ENCODE peak calls at places on chromosomes 12 and 14, in six cellular contexts. One of them, this sample, is unnamed.

GRCh38 chr12:78534311-78534710 is 330.3 kb upstream of the SYT1 start:
- DNase-seq in IMR-90: no peak
- DNase-seq in stomach: no peak
- DNase-seq in adipocyte: peak; percentile 3
- DNase-seq in stimulated activated naive CD8-positive, alpha-beta T cell treated with anti-CD3 and anti-CD28 coated beads, Interleukin-15, Interleukin-2, amounts not matched to agents 100 U/mL and 50 U/mL, for 24 hours: no peak
- DNase-seq in CD8-positive, alpha-beta memory T cell: no peak
- DNase-seq in this sample: no peak

GRCh38 chr12:39402922-39403321 is 40.0 kb downstream of the KIF21A start:
- DNase-seq in stimulated activated naive CD8-positive, alpha-beta T cell treated with anti-CD3 and anti-CD28 coated beads, Interleukin-15, Interleukin-2, amounts not matched to agents 100 U/mL and 50 U/mL, for 24 hours: no peak
- DNase-seq in CD8-positive, alpha-beta memory T cell: no peak
- DNase-seq in adipocyte: no peak
- DNase-seq in stomach: no peak
- DNase-seq in IMR-90: no peak
- DNase-seq in this sample: no peak

GRCh38 chr14:72554994-72555608 is 338.8 kb downstream of the DPF3 start:
- DNase-seq in CD8-positive, alpha-beta memory T cell: no peak
- DNase-seq in adipocyte: no peak
- DNase-seq in stimulated activated naive CD8-positive, alpha-beta T cell treated with anti-CD3 and anti-CD28 coated beads, Interleukin-15, Interleukin-2, amounts not matched to agents 100 U/mL and 50 U/mL, for 24 hours: no peak
- DNase-seq in stomach: no peak
- DNase-seq in IMR-90: no peak
- DNase-seq in this sample: no peak

GRCh38 chr14:90508536-90509254 is 111.9 kb downstream of the CALM1 start:
- DNase-seq in stimulated activated naive CD8-positive, alpha-beta T cell treated with anti-CD3 and anti-CD28 coated beads, Interleukin-15, Interleukin-2, amounts not matched to agents 100 U/mL and 50 U/mL, for 24 hours: no peak
- DNase-seq in stomach: peak; percentile 85
- DNase-seq in CD8-positive, alpha-beta memory T cell: no peak
- DNase-seq in adipocyte: no peak
- DNase-seq in IMR-90: no peak
- DNase-seq in this sample: peak; percentile 86

GRCh38 chr12:13278249-13278787 is 81.8 kb downstream of the EMP1 start:
- DNase-seq in IMR-90: peak; percentile 58
- DNase-seq in stomach: peak; percentile 78
- DNase-seq in adipocyte: peak; percentile 85
- DNase-seq in CD8-positive, alpha-beta memory T cell: peak; percentile 26
- DNase-seq in stimulated activated naive CD8-positive, alpha-beta T cell treated with anti-CD3 and anti-CD28 coated beads, Interleukin-15, Interleukin-2, amounts not matched to agents 100 U/mL and 50 U/mL, for 24 hours: peak; percentile 75
- DNase-seq in this sample: peak; percentile 59

GRCh38 chr14:23354990-23355389 is 2.3 kb upstream of the SLC22A17 start:
- DNase-seq in CD8-positive, alpha-beta memory T cell: no peak
- DNase-seq in stomach: no peak
- DNase-seq in IMR-90: no peak
- DNase-seq in adipocyte: no peak
- DNase-seq in stimulated activated naive CD8-positive, alpha-beta T cell treated with anti-CD3 and anti-CD28 coated beads, Interleukin-15, Interleukin-2, amounts not matched to agents 100 U/mL and 50 U/mL, for 24 hours: no peak
- DNase-seq in this sample: no peak

GRCh38 chr14:100902295-100902694 is 1.2 kb downstream of the RTL1 start:
- DNase-seq in adipocyte: no peak
- DNase-seq in stimulated activated naive CD8-positive, alpha-beta T cell treated with anti-CD3 and anti-CD28 coated beads, Interleukin-15, Interleukin-2, amounts not matched to agents 100 U/mL and 50 U/mL, for 24 hours: no peak
- DNase-seq in stomach: no peak
- DNase-seq in CD8-positive, alpha-beta memory T cell: no peak
- DNase-seq in IMR-90: no peak
- DNase-seq in this sample: no peak

GRCh38 chr14:53519137-53519536 is 366.0 kb upstream of the DDHD1 start:
- DNase-seq in stomach: no peak
- DNase-seq in stimulated activated naive CD8-positive, alpha-beta T cell treated with anti-CD3 and anti-CD28 coated beads, Interleukin-15, Interleukin-2, amounts not matched to agents 100 U/mL and 50 U/mL, for 24 hours: no peak
- DNase-seq in adipocyte: peak; percentile 52
- DNase-seq in CD8-positive, alpha-beta memory T cell: no peak
- DNase-seq in IMR-90: peak; percentile 82
- DNase-seq in this sample: no peak

GRCh38 chr12:75389061-75389460 is 1.8 kb upstream of the GLIPR1L2 start:
- DNase-seq in IMR-90: peak; percentile 40
- DNase-seq in stomach: no peak
- DNase-seq in stimulated activated naive CD8-positive, alpha-beta T cell treated with anti-CD3 and anti-CD28 coated beads, Interleukin-15, Interleukin-2, amounts not matched to agents 100 U/mL and 50 U/mL, for 24 hours: no peak
- DNase-seq in adipocyte: peak; percentile 85
- DNase-seq in CD8-positive, alpha-beta memory T cell: no peak
- DNase-seq in this sample: no peak

GRCh38 chr14:101410126-101410525 is 151.2 kb upstream of the DIO3 start:
- DNase-seq in stimulated activated naive CD8-positive, alpha-beta T cell treated with anti-CD3 and anti-CD28 coated beads, Interleukin-15, Interleukin-2, amounts not matched to agents 100 U/mL and 50 U/mL, for 24 hours: no peak
- DNase-seq in IMR-90: no peak
- DNase-seq in adipocyte: no peak
- DNase-seq in stomach: no peak
- DNase-seq in CD8-positive, alpha-beta memory T cell: no peak
- DNase-seq in this sample: no peak

GRCh38 chr14:91679273-91679672 is 52.6 kb downstream of the CATSPERB start:
- DNase-seq in adipocyte: no peak
- DNase-seq in IMR-90: no peak
- DNase-seq in CD8-positive, alpha-beta memory T cell: no peak
- DNase-seq in stimulated activated naive CD8-positive, alpha-beta T cell treated with anti-CD3 and anti-CD28 coated beads, Interleukin-15, Interleukin-2, amounts not matched to agents 100 U/mL and 50 U/mL, for 24 hours: no peak
- DNase-seq in stomach: no peak
- DNase-seq in this sample: no peak

GRCh38 chr12:54983536-54984102 is 943 bp downstream of the TESPA1 start:
- DNase-seq in stimulated activated naive CD8-positive, alpha-beta T cell treated with anti-CD3 and anti-CD28 coated beads, Interleukin-15, Interleukin-2, amounts not matched to agents 100 U/mL and 50 U/mL, for 24 hours: peak; percentile 49
- DNase-seq in IMR-90: no peak
- DNase-seq in adipocyte: no peak
- DNase-seq in CD8-positive, alpha-beta memory T cell: no peak
- DNase-seq in stomach: no peak
- DNase-seq in this sample: no peak

GRCh38 chr12:87813476-87814234 is 215.5 kb downstream of the C12orf50 start:
- DNase-seq in stomach: no peak
- DNase-seq in stimulated activated naive CD8-positive, alpha-beta T cell treated with anti-CD3 and anti-CD28 coated beads, Interleukin-15, Interleukin-2, amounts not matched to agents 100 U/mL and 50 U/mL, for 24 hours: no peak
- DNase-seq in adipocyte: peak; percentile 76
- DNase-seq in CD8-positive, alpha-beta memory T cell: no peak
- DNase-seq in IMR-90: peak; percentile 89
- DNase-seq in this sample: no peak

GRCh38 chr12:122243965-122244364 is 18.1 kb upstream of the DIABLO start:
- DNase-seq in IMR-90: no peak
- DNase-seq in adipocyte: no peak
- DNase-seq in CD8-positive, alpha-beta memory T cell: peak; percentile 26
- DNase-seq in stimulated activated naive CD8-positive, alpha-beta T cell treated with anti-CD3 and anti-CD28 coated beads, Interleukin-15, Interleukin-2, amounts not matched to agents 100 U/mL and 50 U/mL, for 24 hours: no peak
- DNase-seq in stomach: no peak
- DNase-seq in this sample: no peak

GRCh38 chr12:15782667-15783066 is 6.5 kb downstream of the EPS8 start:
- DNase-seq in CD8-positive, alpha-beta memory T cell: no peak
- DNase-seq in stomach: no peak
- DNase-seq in adipocyte: no peak
- DNase-seq in stimulated activated naive CD8-positive, alpha-beta T cell treated with anti-CD3 and anti-CD28 coated beads, Interleukin-15, Interleukin-2, amounts not matched to agents 100 U/mL and 50 U/mL, for 24 hours: no peak
- DNase-seq in IMR-90: no peak
- DNase-seq in this sample: no peak

GRCh38 chr14:104599446-104599845 is 5.1 kb downstream of the TMEM179 start:
- DNase-seq in IMR-90: no peak
- DNase-seq in stimulated activated naive CD8-positive, alpha-beta T cell treated with anti-CD3 and anti-CD28 coated beads, Interleukin-15, Interleukin-2, amounts not matched to agents 100 U/mL and 50 U/mL, for 24 hours: no peak
- DNase-seq in stomach: no peak
- DNase-seq in CD8-positive, alpha-beta memory T cell: no peak
- DNase-seq in adipocyte: no peak
- DNase-seq in this sample: no peak

GRCh38 chr12:94768398-94769039 is 118.2 kb upstream of the TMCC3 start:
- DNase-seq in stimulated activated naive CD8-positive, alpha-beta T cell treated with anti-CD3 and anti-CD28 coated beads, Interleukin-15, Interleukin-2, amounts not matched to agents 100 U/mL and 50 U/mL, for 24 hours: no peak
- DNase-seq in CD8-positive, alpha-beta memory T cell: no peak
- DNase-seq in IMR-90: no peak
- DNase-seq in adipocyte: peak; percentile 12
- DNase-seq in stomach: no peak
- DNase-seq in this sample: peak; percentile 32

GRCh38 chr12:6768385-6769002 is 2.3 kb downstream of the PTMS start:
- DNase-seq in CD8-positive, alpha-beta memory T cell: no peak
- DNase-seq in IMR-90: peak; percentile 33
- DNase-seq in stimulated activated naive CD8-positive, alpha-beta T cell treated with anti-CD3 and anti-CD28 coated beads, Interleukin-15, Interleukin-2, amounts not matched to agents 100 U/mL and 50 U/mL, for 24 hours: no peak
- DNase-seq in adipocyte: peak; percentile 47
- DNase-seq in stomach: no peak
- DNase-seq in this sample: peak; percentile 38

GRCh38 chr14:106518054-106518943 is 991.9 kb downstream of the TMEM121 start:
- DNase-seq in stimulated activated naive CD8-positive, alpha-beta T cell treated with anti-CD3 and anti-CD28 coated beads, Interleukin-15, Interleukin-2, amounts not matched to agents 100 U/mL and 50 U/mL, for 24 hours: peak; percentile 91
- DNase-seq in stomach: peak; percentile 38
- DNase-seq in CD8-positive, alpha-beta memory T cell: peak; percentile 70
- DNase-seq in IMR-90: no peak
- DNase-seq in adipocyte: no peak
- DNase-seq in this sample: peak; percentile 52

GRCh38 chr12:52615912-52616311 is 2.4 kb downstream of the KRT73 start:
- DNase-seq in CD8-positive, alpha-beta memory T cell: no peak
- DNase-seq in adipocyte: no peak
- DNase-seq in stimulated activated naive CD8-positive, alpha-beta T cell treated with anti-CD3 and anti-CD28 coated beads, Interleukin-15, Interleukin-2, amounts not matched to agents 100 U/mL and 50 U/mL, for 24 hours: no peak
- DNase-seq in IMR-90: no peak
- DNase-seq in stomach: no peak
- DNase-seq in this sample: peak; percentile 13

GRCh38 chr12:26746315-26746714 is 86.7 kb downstream of the ITPR2 start:
- DNase-seq in stomach: no peak
- DNase-seq in CD8-positive, alpha-beta memory T cell: no peak
- DNase-seq in IMR-90: peak; percentile 84
- DNase-seq in stimulated activated naive CD8-positive, alpha-beta T cell treated with anti-CD3 and anti-CD28 coated beads, Interleukin-15, Interleukin-2, amounts not matched to agents 100 U/mL and 50 U/mL, for 24 hours: no peak
- DNase-seq in adipocyte: peak; percentile 73
- DNase-seq in this sample: no peak

GRCh38 chr14:81478446-81478845 is 55.2 kb downstream of the SEL1L start:
- DNase-seq in adipocyte: no peak
- DNase-seq in IMR-90: no peak
- DNase-seq in CD8-positive, alpha-beta memory T cell: no peak
- DNase-seq in stomach: no peak
- DNase-seq in stimulated activated naive CD8-positive, alpha-beta T cell treated with anti-CD3 and anti-CD28 coated beads, Interleukin-15, Interleukin-2, amounts not matched to agents 100 U/mL and 50 U/mL, for 24 hours: no peak
- DNase-seq in this sample: no peak

GRCh38 chr14:45664668-45665356 is 411.8 kb upstream of the MIS18BP1 start:
- DNase-seq in CD8-positive, alpha-beta memory T cell: no peak
- DNase-seq in stimulated activated naive CD8-positive, alpha-beta T cell treated with anti-CD3 and anti-CD28 coated beads, Interleukin-15, Interleukin-2, amounts not matched to agents 100 U/mL and 50 U/mL, for 24 hours: no peak
- DNase-seq in adipocyte: no peak
- DNase-seq in stomach: no peak
- DNase-seq in IMR-90: no peak
- DNase-seq in this sample: no peak

GRCh38 chr12:70449074-70449757 is 83.1 kb downstream of the KCNMB4 start:
- DNase-seq in adipocyte: peak; percentile 11
- DNase-seq in CD8-positive, alpha-beta memory T cell: no peak
- DNase-seq in IMR-90: peak; percentile 10
- DNase-seq in stimulated activated naive CD8-positive, alpha-beta T cell treated with anti-CD3 and anti-CD28 coated beads, Interleukin-15, Interleukin-2, amounts not matched to agents 100 U/mL and 50 U/mL, for 24 hours: no peak
- DNase-seq in stomach: no peak
- DNase-seq in this sample: no peak

GRCh38 chr14:35998303-35998702 is 172.2 kb downstream of the BRMS1L start:
- DNase-seq in stimulated activated naive CD8-positive, alpha-beta T cell treated with anti-CD3 and anti-CD28 coated beads, Interleukin-15, Interleukin-2, amounts not matched to agents 100 U/mL and 50 U/mL, for 24 hours: no peak
- DNase-seq in IMR-90: no peak
- DNase-seq in adipocyte: no peak
- DNase-seq in stomach: no peak
- DNase-seq in CD8-positive, alpha-beta memory T cell: no peak
- DNase-seq in this sample: no peak

GRCh38 chr12:54357802-54358619 is 6.3 kb downstream of the GPR84 start:
- DNase-seq in stomach: no peak
- DNase-seq in adipocyte: peak; percentile 42
- DNase-seq in CD8-positive, alpha-beta memory T cell: peak; percentile 29
- DNase-seq in IMR-90: no peak
- DNase-seq in stimulated activated naive CD8-positive, alpha-beta T cell treated with anti-CD3 and anti-CD28 coated beads, Interleukin-15, Interleukin-2, amounts not matched to agents 100 U/mL and 50 U/mL, for 24 hours: peak; percentile 52
- DNase-seq in this sample: no peak

GRCh38 chr12:48044396-48044795 is 40.1 kb upstream of the COL2A1 start:
- DNase-seq in IMR-90: no peak
- DNase-seq in stomach: no peak
- DNase-seq in stimulated activated naive CD8-positive, alpha-beta T cell treated with anti-CD3 and anti-CD28 coated beads, Interleukin-15, Interleukin-2, amounts not matched to agents 100 U/mL and 50 U/mL, for 24 hours: no peak
- DNase-seq in adipocyte: no peak
- DNase-seq in CD8-positive, alpha-beta memory T cell: no peak
- DNase-seq in this sample: no peak

GRCh38 chr12:80325167-80325959 is 118.7 kb upstream of the PTPRQ start:
- DNase-seq in IMR-90: no peak
- DNase-seq in stomach: no peak
- DNase-seq in CD8-positive, alpha-beta memory T cell: no peak
- DNase-seq in stimulated activated naive CD8-positive, alpha-beta T cell treated with anti-CD3 and anti-CD28 coated beads, Interleukin-15, Interleukin-2, amounts not matched to agents 100 U/mL and 50 U/mL, for 24 hours: no peak
- DNase-seq in adipocyte: peak; percentile 14
- DNase-seq in this sample: no peak